ENCODE peak calls at places on chromosomes 3 and 15, in ten cellular contexts. One of them, this sample, is unnamed.

GRCh38 chr3:153624310-153625030 is 462.4 kb downstream of the RAP2B start:
- DNase-seq in vagina: no peak
- DNase-seq in progenitor cell of endocrine pancreas: no peak
- DNase-seq in neural crest cell: no peak
- DNase-seq in foreskin fibroblast: no peak
- DNase-seq in heart right ventricle: no peak
- DNase-seq in GM10248: no peak
- DNase-seq in OCI-LY7: peak
- DNase-seq in epithelial cell of esophagus: no peak
- DNase-seq in tibial artery: no peak
- DNase-seq in this sample: no peak

GRCh38 chr3:135109681-135110080 is 314.6 kb downstream of the EPHB1 start:
- DNase-seq in epithelial cell of esophagus: no peak
- DNase-seq in heart right ventricle: no peak
- DNase-seq in foreskin fibroblast: peak
- DNase-seq in progenitor cell of endocrine pancreas: no peak
- DNase-seq in OCI-LY7: no peak
- DNase-seq in neural crest cell: no peak
- DNase-seq in GM10248: no peak
- DNase-seq in vagina: no peak
- DNase-seq in tibial artery: no peak
- DNase-seq in this sample: no peak

GRCh38 chr3:174116421-174116820 is 718.9 kb downstream of the NLGN1 start:
- DNase-seq in progenitor cell of endocrine pancreas: no peak
- DNase-seq in foreskin fibroblast: peak
- DNase-seq in OCI-LY7: no peak
- DNase-seq in epithelial cell of esophagus: peak
- DNase-seq in neural crest cell: no peak
- DNase-seq in vagina: no peak
- DNase-seq in heart right ventricle: no peak
- DNase-seq in GM10248: no peak
- DNase-seq in tibial artery: no peak
- DNase-seq in this sample: no peak

GRCh38 chr15:45641374-45641778 is 6.5 kb downstream of the SQOR start:
- DNase-seq in vagina: no peak
- DNase-seq in progenitor cell of endocrine pancreas: no peak
- DNase-seq in epithelial cell of esophagus: peak
- DNase-seq in neural crest cell: no peak
- DNase-seq in OCI-LY7: no peak
- DNase-seq in foreskin fibroblast: peak
- DNase-seq in tibial artery: peak
- DNase-seq in heart right ventricle: no peak
- DNase-seq in GM10248: no peak
- DNase-seq in this sample: peak

GRCh38 chr3:150447631-150448465 is 39.8 kb downstream of the TSC22D2 start:
- DNase-seq in foreskin fibroblast: no peak
- DNase-seq in OCI-LY7: no peak
- DNase-seq in heart right ventricle: no peak
- DNase-seq in epithelial cell of esophagus: peak
- DNase-seq in neural crest cell: no peak
- DNase-seq in progenitor cell of endocrine pancreas: no peak
- DNase-seq in tibial artery: no peak
- DNase-seq in vagina: no peak
- DNase-seq in GM10248: no peak
- DNase-seq in this sample: no peak

GRCh38 chr15:48425051-48425450 is 93.8 kb downstream of the DUT start:
- DNase-seq in progenitor cell of endocrine pancreas: no peak
- DNase-seq in heart right ventricle: no peak
- DNase-seq in neural crest cell: no peak
- DNase-seq in GM10248: no peak
- DNase-seq in OCI-LY7: no peak
- DNase-seq in tibial artery: no peak
- DNase-seq in epithelial cell of esophagus: peak
- DNase-seq in foreskin fibroblast: no peak
- DNase-seq in vagina: no peak
- DNase-seq in this sample: no peak

GRCh38 chr15:89059006-89059405 is 29.2 kb upstream of the ABHD2 start:
- DNase-seq in GM10248: no peak
- DNase-seq in OCI-LY7: no peak
- DNase-seq in vagina: no peak
- DNase-seq in progenitor cell of endocrine pancreas: no peak
- DNase-seq in heart right ventricle: no peak
- DNase-seq in foreskin fibroblast: no peak
- DNase-seq in neural crest cell: no peak
- DNase-seq in epithelial cell of esophagus: no peak
- DNase-seq in tibial artery: no peak
- DNase-seq in this sample: no peak

GRCh38 chr15:63439536-63440264 is 58.1 kb upstream of the CA12 start:
- DNase-seq in progenitor cell of endocrine pancreas: no peak
- DNase-seq in vagina: no peak
- DNase-seq in neural crest cell: no peak
- DNase-seq in GM10248: no peak
- DNase-seq in OCI-LY7: no peak
- DNase-seq in heart right ventricle: no peak
- DNase-seq in foreskin fibroblast: peak
- DNase-seq in tibial artery: no peak
- DNase-seq in epithelial cell of esophagus: peak
- DNase-seq in this sample: no peak

GRCh38 chr15:56042982-56043980 is 49.9 kb upstream of the NEDD4 start:
- DNase-seq in foreskin fibroblast: no peak
- DNase-seq in epithelial cell of esophagus: no peak
- DNase-seq in heart right ventricle: no peak
- DNase-seq in OCI-LY7: no peak
- DNase-seq in progenitor cell of endocrine pancreas: no peak
- DNase-seq in GM10248: no peak
- DNase-seq in vagina: no peak
- DNase-seq in tibial artery: no peak
- DNase-seq in neural crest cell: no peak
- DNase-seq in this sample: no peak

GRCh38 chr15:67066041-67067021 is 929 bp downstream of the SMAD3 start:
- DNase-seq in GM10248: no peak
- DNase-seq in vagina: no peak
- DNase-seq in neural crest cell: peak
- DNase-seq in OCI-LY7: peak
- DNase-seq in heart right ventricle: peak
- DNase-seq in progenitor cell of endocrine pancreas: peak
- DNase-seq in epithelial cell of esophagus: no peak
- DNase-seq in tibial artery: no peak
- DNase-seq in foreskin fibroblast: peak
- DNase-seq in this sample: no peak

GRCh38 chr3:105532251-105532650 is 165.5 kb downstream of the ALCAM start:
- DNase-seq in GM10248: no peak
- DNase-seq in foreskin fibroblast: no peak
- DNase-seq in heart right ventricle: no peak
- DNase-seq in vagina: no peak
- DNase-seq in epithelial cell of esophagus: no peak
- DNase-seq in neural crest cell: no peak
- DNase-seq in tibial artery: no peak
- DNase-seq in OCI-LY7: no peak
- DNase-seq in progenitor cell of endocrine pancreas: no peak
- DNase-seq in this sample: no peak

GRCh38 chr3:22443834-22444233 is 692.8 kb upstream of the ZNF385D start:
- DNase-seq in OCI-LY7: no peak
- DNase-seq in neural crest cell: no peak
- DNase-seq in tibial artery: no peak
- DNase-seq in progenitor cell of endocrine pancreas: no peak
- DNase-seq in GM10248: no peak
- DNase-seq in heart right ventricle: no peak
- DNase-seq in foreskin fibroblast: no peak
- DNase-seq in epithelial cell of esophagus: no peak
- DNase-seq in vagina: no peak
- DNase-seq in this sample: no peak

GRCh38 chr3:133573629-133574194 is at the start of gene CDV3:
- DNase-seq in vagina: no peak
- DNase-seq in OCI-LY7: peak
- DNase-seq in heart right ventricle: no peak
- DNase-seq in foreskin fibroblast: no peak
- DNase-seq in GM10248: no peak
- DNase-seq in progenitor cell of endocrine pancreas: no peak
- DNase-seq in epithelial cell of esophagus: no peak
- DNase-seq in neural crest cell: no peak
- DNase-seq in tibial artery: peak
- DNase-seq in this sample: no peak

GRCh38 chr3:133574260-133574881 is 885 bp downstream of the CDV3 start:
- DNase-seq in epithelial cell of esophagus: peak
- DNase-seq in OCI-LY7: peak
- DNase-seq in progenitor cell of endocrine pancreas: peak
- DNase-seq in heart right ventricle: peak
- DNase-seq in vagina: no peak
- DNase-seq in GM10248: peak
- DNase-seq in neural crest cell: peak
- DNase-seq in foreskin fibroblast: peak
- DNase-seq in tibial artery: peak
- DNase-seq in this sample: peak

GRCh38 chr3:133575121-133575520 is 1.6 kb downstream of the CDV3 start:
- DNase-seq in heart right ventricle: no peak
- DNase-seq in epithelial cell of esophagus: no peak
- DNase-seq in foreskin fibroblast: no peak
- DNase-seq in neural crest cell: no peak
- DNase-seq in progenitor cell of endocrine pancreas: no peak
- DNase-seq in GM10248: no peak
- DNase-seq in OCI-LY7: peak
- DNase-seq in tibial artery: no peak
- DNase-seq in vagina: no peak
- DNase-seq in this sample: no peak

GRCh38 chr3:133572158-133573053 is 1.1 kb upstream of the CDV3 start:
- DNase-seq in progenitor cell of endocrine pancreas: no peak
- DNase-seq in heart right ventricle: no peak
- DNase-seq in epithelial cell of esophagus: peak
- DNase-seq in foreskin fibroblast: peak
- DNase-seq in GM10248: peak
- DNase-seq in vagina: no peak
- DNase-seq in OCI-LY7: peak
- DNase-seq in tibial artery: no peak
- DNase-seq in neural crest cell: no peak
- DNase-seq in this sample: peak

GRCh38 chr3:133573054-133573628 is 345 bp upstream of the CDV3 start:
- DNase-seq in neural crest cell: peak
- DNase-seq in foreskin fibroblast: peak
- DNase-seq in GM10248: peak
- DNase-seq in epithelial cell of esophagus: peak
- DNase-seq in vagina: peak
- DNase-seq in OCI-LY7: peak
- DNase-seq in heart right ventricle: peak
- DNase-seq in tibial artery: peak
- DNase-seq in progenitor cell of endocrine pancreas: peak
- DNase-seq in this sample: peak
- TF ChIP-seq CTCF in neural crest cell: no peak
- TF ChIP-seq CTCF in foreskin fibroblast: no peak
- TF ChIP-seq CTCF in GM10248: peak
- TF ChIP-seq CTCF in epithelial cell of esophagus: peak
- TF ChIP-seq CTCF in vagina: peak
- TF ChIP-seq CTCF in OCI-LY7: no peak
- TF ChIP-seq CTCF in heart right ventricle: peak
- TF ChIP-seq CTCF in tibial artery: no peak
- TF ChIP-seq CTCF in progenitor cell of endocrine pancreas: peak
- TF ChIP-seq CTCF in this sample: peak

DNA sequence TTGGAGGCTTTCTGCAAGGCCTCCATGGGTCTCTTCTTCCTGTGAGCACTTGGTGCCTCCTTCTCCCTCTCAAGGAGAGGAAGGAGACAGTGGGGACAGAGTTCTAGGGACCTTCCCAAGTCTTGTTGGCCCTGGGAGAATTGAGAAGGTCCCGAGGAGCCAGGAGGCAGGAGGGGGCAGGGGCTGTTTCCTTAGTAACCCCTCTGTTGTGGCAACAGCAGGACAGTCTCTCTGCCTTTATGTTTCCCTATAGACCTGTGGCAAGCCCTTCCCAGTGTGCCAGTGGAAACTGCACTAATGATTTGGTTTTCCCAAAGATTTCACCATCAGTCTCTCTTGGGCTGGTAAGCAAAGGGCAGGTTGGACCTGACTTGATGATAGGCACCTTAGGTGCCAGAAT is 87.8 kb upstream of the GALNT15 start:
- DNase-seq in epithelial cell of esophagus: no peak
- DNase-seq in neural crest cell: no peak
- DNase-seq in heart right ventricle: no peak
- DNase-seq in vagina: no peak
- DNase-seq in OCI-LY7: no peak
- DNase-seq in foreskin fibroblast: no peak
- DNase-seq in tibial artery: no peak
- DNase-seq in progenitor cell of endocrine pancreas: no peak
- DNase-seq in GM10248: no peak
- DNase-seq in this sample: no peak
- TF ChIP-seq CTCF in epithelial cell of esophagus: no peak
- TF ChIP-seq CTCF in neural crest cell: no peak
- TF ChIP-seq CTCF in heart right ventricle: no peak
- TF ChIP-seq CTCF in vagina: no peak
- TF ChIP-seq CTCF in OCI-LY7: no peak
- TF ChIP-seq CTCF in foreskin fibroblast: no peak
- TF ChIP-seq CTCF in tibial artery: no peak
- TF ChIP-seq CTCF in progenitor cell of endocrine pancreas: no peak
- TF ChIP-seq CTCF in GM10248: no peak
- TF ChIP-seq CTCF in this sample: no peak

GRCh38 chr3:142226474-142226873 is 1.1 kb upstream of the GK5 start:
- DNase-seq in neural crest cell: no peak
- DNase-seq in heart right ventricle: no peak
- DNase-seq in vagina: no peak
- DNase-seq in epithelial cell of esophagus: no peak
- DNase-seq in tibial artery: no peak
- DNase-seq in OCI-LY7: no peak
- DNase-seq in GM10248: no peak
- DNase-seq in progenitor cell of endocrine pancreas: no peak
- DNase-seq in foreskin fibroblast: peak
- DNase-seq in this sample: no peak
- TF ChIP-seq CTCF in neural crest cell: peak
- TF ChIP-seq CTCF in heart right ventricle: no peak
- TF ChIP-seq CTCF in vagina: no peak
- TF ChIP-seq CTCF in epithelial cell of esophagus: no peak
- TF ChIP-seq CTCF in tibial artery: no peak
- TF ChIP-seq CTCF in OCI-LY7: peak
- TF ChIP-seq CTCF in GM10248: no peak
- TF ChIP-seq CTCF in progenitor cell of endocrine pancreas: peak
- TF ChIP-seq CTCF in foreskin fibroblast: no peak
- TF ChIP-seq CTCF in this sample: no peak

GRCh38 chr15:84737005-84737404 is 11.4 kb upstream of the ZNF592 start:
- DNase-seq in GM10248: no peak
- DNase-seq in tibial artery: no peak
- DNase-seq in neural crest cell: no peak
- DNase-seq in progenitor cell of endocrine pancreas: no peak
- DNase-seq in OCI-LY7: no peak
- DNase-seq in vagina: no peak
- DNase-seq in epithelial cell of esophagus: no peak
- DNase-seq in foreskin fibroblast: no peak
- DNase-seq in heart right ventricle: no peak
- DNase-seq in this sample: no peak

GRCh38 chr15:84740691-84741090 is 7.7 kb upstream of the ZNF592 start:
- DNase-seq in foreskin fibroblast: no peak
- DNase-seq in neural crest cell: no peak
- DNase-seq in vagina: no peak
- DNase-seq in progenitor cell of endocrine pancreas: no peak
- DNase-seq in OCI-LY7: no peak
- DNase-seq in epithelial cell of esophagus: no peak
- DNase-seq in GM10248: no peak
- DNase-seq in heart right ventricle: no peak
- DNase-seq in tibial artery: no peak
- DNase-seq in this sample: no peak

GRCh38 chr15:84736375-84736774 is 12.0 kb upstream of the ZNF592 start:
- DNase-seq in progenitor cell of endocrine pancreas: no peak
- DNase-seq in heart right ventricle: no peak
- DNase-seq in GM10248: peak
- DNase-seq in foreskin fibroblast: no peak
- DNase-seq in vagina: no peak
- DNase-seq in epithelial cell of esophagus: no peak
- DNase-seq in OCI-LY7: peak
- DNase-seq in neural crest cell: no peak
- DNase-seq in tibial artery: no peak
- DNase-seq in this sample: no peak

GRCh38 chr15:84741151-84741550 is 7.2 kb upstream of the ZNF592 start:
- DNase-seq in neural crest cell: no peak
- DNase-seq in heart right ventricle: no peak
- DNase-seq in vagina: no peak
- DNase-seq in epithelial cell of esophagus: no peak
- DNase-seq in OCI-LY7: no peak
- DNase-seq in progenitor cell of endocrine pancreas: no peak
- DNase-seq in GM10248: no peak
- DNase-seq in foreskin fibroblast: no peak
- DNase-seq in tibial artery: no peak
- DNase-seq in this sample: no peak
- TF ChIP-seq CTCF in neural crest cell: no peak
- TF ChIP-seq CTCF in heart right ventricle: no peak
- TF ChIP-seq CTCF in vagina: no peak
- TF ChIP-seq CTCF in epithelial cell of esophagus: no peak
- TF ChIP-seq CTCF in OCI-LY7: no peak
- TF ChIP-seq CTCF in progenitor cell of endocrine pancreas: no peak
- TF ChIP-seq CTCF in GM10248: no peak
- TF ChIP-seq CTCF in foreskin fibroblast: no peak
- TF ChIP-seq CTCF in tibial artery: no peak
- TF ChIP-seq CTCF in this sample: no peak